ENCODE peak calls at places on chromosome 2, in nine cellular contexts. H is RWPE2, O is psoas muscle, J is heart left ventricle, D is adrenal gland, U is tibial artery, C is left lung, T is colonic mucosa, P is GM23248. Q is an unnamed sample.
A peak's percentile ranks its signal among the peaks of the same experiment; 100 is the strongest.

GRCh38 chr2:48723125-48723524 is 32.4 kb downstream of the LHCGR start:
- DNase-seq in H (no peak), O (no peak), J (no peak), D (no peak), U (no peak), C (no peak), T (no peak), P (peak; percentile 96), Q (no peak)

GRCh38 chr2:237875234-237876055 is 16.0 kb downstream of the RAMP1 start:
- DNase-seq in H (no peak), O (peak; percentile 30), J (no peak), D (no peak), U (peak; percentile 11), C (peak; percentile 62), T (no peak), P (no peak), Q (peak; percentile 39)

GRCh38 chr2:234497592-234498023 is 727 bp upstream of the ARL4C start:
- DNase-seq in H (no peak), O (no peak), J (peak; percentile 29), D (no peak), U (no peak), C (no peak), T (no peak), P (no peak), Q (no peak)

GRCh38 chr2:23544589-23545295 is 159.8 kb downstream of the KLHL29 start:
- DNase-seq in H (no peak), O (no peak), J (no peak), D (no peak), U (no peak), C (no peak), T (no peak), P (no peak), Q (no peak)

GRCh38 chr2:85878719-85879390 is 9.9 kb downstream of the ST3GAL5 start:
- DNase-seq in H (no peak), O (no peak), J (no peak), D (no peak), U (no peak), C (no peak), T (no peak), P (peak; percentile 61), Q (no peak)

GRCh38 chr2:20145497-20146193 is 79.3 kb downstream of the SDC1 start:
- DNase-seq in H (peak; percentile 49), O (no peak), J (no peak), D (no peak), U (no peak), C (no peak), T (peak; percentile 54), P (no peak), Q (no peak)

GRCh38 chr2:32061973-32062861 is 1.1 kb upstream of the SPAST start:
- DNase-seq in H (no peak), O (peak; percentile 62), J (peak; percentile 61), D (peak; percentile 61), U (peak; percentile 59), C (no peak), T (peak; percentile 66), P (peak; percentile 58), Q (no peak)

GRCh38 chr2:19020144-19021099 is 338.0 kb downstream of the OSR1 start:
- DNase-seq in H (no peak), O (no peak), J (no peak), D (no peak), U (no peak), C (peak; percentile 58), T (peak; percentile 38), P (no peak), Q (no peak)

GRCh38 chr2:46230677-46231425 is 66.4 kb upstream of the EPAS1 start:
- DNase-seq in H (no peak), O (no peak), J (no peak), D (peak; percentile 24), U (no peak), C (no peak), T (no peak), P (peak; percentile 5), Q (no peak)

GRCh38 chr2:46227674-46228289 is 69.4 kb upstream of the EPAS1 start:
- DNase-seq in H (no peak), O (no peak), J (no peak), D (no peak), U (no peak), C (no peak), T (no peak), P (no peak), Q (no peak)

GRCh38 chr2:46231721-46232120 is 65.5 kb upstream of the EPAS1 start:
- DNase-seq in H (no peak), O (no peak), J (no peak), D (no peak), U (no peak), C (no peak), T (no peak), P (no peak), Q (no peak)

GRCh38 chr2:46230115-46230571 is 67.1 kb upstream of the EPAS1 start:
- DNase-seq in H (no peak), O (peak; percentile 77), J (peak; percentile 35), D (no peak), U (peak; percentile 53), C (no peak), T (peak; percentile 22), P (no peak), Q (peak; percentile 61)

DNA sequence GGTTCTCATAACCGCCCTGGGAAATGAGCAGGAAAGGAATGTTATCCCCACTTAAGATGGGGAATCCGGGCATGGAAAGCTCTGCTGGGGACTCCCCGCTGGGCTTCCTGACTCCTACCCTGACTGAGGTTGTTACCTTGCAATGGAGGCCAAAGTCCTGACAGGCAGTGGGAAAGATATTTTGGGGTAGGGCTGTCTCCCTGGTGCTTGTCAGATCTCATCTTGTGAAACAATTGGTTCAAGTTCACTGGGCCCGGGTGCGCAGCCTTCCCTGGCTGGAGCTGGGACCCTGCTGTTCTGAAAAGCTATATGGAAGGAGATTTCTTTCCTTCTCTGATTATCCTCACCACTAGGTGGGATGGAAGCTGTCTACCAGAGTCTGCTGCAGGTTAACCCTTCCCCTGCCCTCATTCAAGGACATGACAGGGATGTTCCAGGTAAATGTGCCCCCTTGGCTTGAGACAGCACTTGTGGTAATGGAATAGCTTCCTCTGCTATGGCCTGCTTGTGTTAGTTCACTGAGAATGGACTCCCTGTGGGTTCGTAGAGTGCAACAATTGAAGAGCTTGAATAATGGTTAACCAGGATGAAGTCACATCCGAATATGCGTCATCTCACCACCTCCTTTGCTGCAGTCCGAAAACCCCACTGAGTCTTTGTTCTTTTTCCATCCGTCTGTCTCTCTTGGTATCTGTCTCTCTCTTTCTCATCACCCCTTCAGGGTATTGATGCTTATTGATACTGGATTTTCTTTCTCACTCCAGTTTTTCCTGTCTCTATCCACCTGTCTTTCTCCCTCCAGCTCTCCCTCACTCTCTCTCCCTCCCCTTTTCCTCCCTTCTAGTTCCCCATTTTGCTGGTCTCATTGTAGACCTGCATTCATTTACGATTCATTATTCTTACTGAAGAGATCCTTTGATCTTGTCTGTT is 67.8 kb upstream of the EPAS1 start:
- DNase-seq in H (no peak), O (no peak), J (no peak), D (no peak), U (no peak), C (no peak), T (peak; percentile 20), P (no peak), Q (no peak)
- H3K27ac ChIP-seq in H (no peak overlapping the region), O (no peak overlapping the region), J (peak overlapping the region; percentile 48), D (no peak overlapping the region), U (peak overlapping the region; percentile 46), C (peak overlapping the region; percentile 49), T (no peak overlapping the region), P (no peak overlapping the region), Q (peak overlapping the region; percentile 33)

GRCh38 chr2:105895995-105896764 is 151.5 kb downstream of the NCK2 start:
- DNase-seq in H (no peak), O (peak; percentile 75), J (no peak), D (no peak), U (no peak), C (no peak), T (no peak), P (no peak), Q (no peak)
- H3K9me3 ChIP-seq in H (no peaks in the 10 kb centered on the region), O (peaks cover 6% of the 10 kb centered on the region), J (peaks cover 32% of the 10 kb centered on the region), D (no peaks in the 10 kb centered on the region), U (no peaks in the 10 kb centered on the region), C (no peaks in the 10 kb centered on the region), T (no peaks in the 10 kb centered on the region), P (no peaks in the 10 kb centered on the region), Q (no peaks in the 10 kb centered on the region)

GRCh38 chr2:64794426-64794995 is 140.8 kb upstream of the SERTAD2 start:
- DNase-seq in H (no peak), O (no peak), J (no peak), D (no peak), U (no peak), C (no peak), T (no peak), P (no peak), Q (no peak)

GRCh38 chr2:64792310-64792709 is 138.6 kb upstream of the SERTAD2 start:
- DNase-seq in H (no peak), O (no peak), J (no peak), D (no peak), U (no peak), C (no peak), T (no peak), P (no peak), Q (no peak)

GRCh38 chr2:64793701-64794100 is 140.0 kb upstream of the SERTAD2 start:
- DNase-seq in H (no peak), O (no peak), J (no peak), D (no peak), U (no peak), C (no peak), T (no peak), P (no peak), Q (no peak)

GRCh38 chr2:64795024-64795592 is 141.4 kb upstream of the SERTAD2 start:
- DNase-seq in H (no peak), O (no peak), J (no peak), D (no peak), U (no peak), C (no peak), T (no peak), P (no peak), Q (no peak)

DNA sequence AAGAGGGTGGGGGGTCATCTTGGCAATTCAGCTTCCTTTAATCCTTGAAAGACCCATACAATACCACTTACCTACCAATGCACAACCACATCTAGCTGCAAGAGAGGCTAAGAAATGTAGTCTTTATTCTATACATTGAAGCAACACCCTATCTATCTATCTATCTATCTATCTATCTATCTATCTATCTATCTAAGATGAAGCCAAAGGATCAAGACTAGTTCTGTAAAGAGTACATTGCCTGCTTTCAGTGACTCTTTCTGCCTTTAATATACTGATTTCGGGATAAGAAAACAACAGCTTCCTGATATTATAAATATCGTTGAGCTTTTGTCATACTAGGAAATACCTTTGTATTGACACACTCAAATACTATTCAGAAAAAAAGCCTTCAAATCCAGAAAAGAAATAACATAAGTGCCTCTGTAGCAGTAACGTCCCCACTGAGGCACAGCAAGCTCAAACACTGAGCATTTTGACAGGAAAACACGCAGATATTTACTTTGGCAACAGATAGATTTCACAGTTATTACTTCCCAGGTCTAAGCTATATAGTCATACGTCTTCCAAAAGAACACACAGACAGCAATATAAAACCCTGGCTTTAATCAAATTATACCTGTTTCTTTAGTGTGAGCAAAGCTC is 139.4 kb upstream of the SERTAD2 start:
- DNase-seq in H (no peak), O (no peak), J (no peak), D (no peak), U (no peak), C (no peak), T (no peak), P (no peak), Q (no peak)
- H3K27ac ChIP-seq in H (peak overlapping the region; percentile 51), O (no peak overlapping the region), J (no peak overlapping the region), D (no peak overlapping the region), U (no peak overlapping the region), C (no peak overlapping the region), T (no peak overlapping the region), P (no peak overlapping the region), Q (no peak overlapping the region)

DNA sequence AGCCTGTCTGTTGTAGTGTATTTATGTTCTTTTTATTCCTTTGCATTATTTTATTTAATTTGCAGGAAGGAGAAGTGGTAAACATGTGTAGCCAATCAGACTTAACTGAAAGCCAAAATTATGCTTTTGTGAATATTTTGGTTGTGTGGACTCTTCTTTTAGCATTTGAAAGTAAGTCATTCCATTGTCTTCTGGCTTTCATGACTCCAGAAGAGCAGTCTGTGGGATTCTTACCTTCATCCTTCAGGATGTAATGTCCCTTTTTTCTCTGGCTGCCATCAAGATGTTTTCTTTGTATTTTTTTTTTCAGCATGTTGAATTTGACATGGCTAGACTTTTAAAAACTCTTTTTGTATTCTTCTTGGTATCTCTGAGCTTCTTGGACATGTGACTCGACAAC is 895.2 kb upstream of the ZEB2 start:
- DNase-seq in H (no peak), O (no peak), J (no peak), D (no peak), U (no peak), C (no peak), T (no peak), P (no peak), Q (no peak)
- H3K9me3 ChIP-seq in H (peaks cover 2% of the 10 kb centered on the region), O (no peaks in the 10 kb centered on the region), J (no peaks in the 10 kb centered on the region), D (no peaks in the 10 kb centered on the region), U (no peaks in the 10 kb centered on the region), C (no peaks in the 10 kb centered on the region), T (no peaks in the 10 kb centered on the region), P (no peaks in the 10 kb centered on the region), Q (no peaks in the 10 kb centered on the region)